ENCODE peak calls at places on chromosomes 3 and 15, in eight cellular contexts. G is astrocyte of the spinal cord, F is brain microvascular endothelial cell, U is transverse colon, N is fibroblast of lung, L is AG09309, T is epithelial cell of esophagus, Z is uterus. V is an unnamed sample.

GRCh38 chr15:81400640-81401236 is 26.7 kb upstream of the TMC3 start:
- DNase-seq in G (peak), F (peak), U (no peak), N (peak), L (peak), T (peak), Z (no peak), V (peak)

GRCh38 chr3:61353353-61353752 is 102.1 kb upstream of the FHIT start:
- DNase-seq in G (no peak), F (no peak), U (no peak), N (no peak), L (no peak), T (no peak), Z (no peak), V (no peak)

GRCh38 chr3:149403443-149403842 is 26.0 kb upstream of the TM4SF1 start:
- DNase-seq in G (no peak), F (no peak), U (no peak), N (no peak), L (no peak), T (no peak), Z (no peak), V (no peak)

GRCh38 chr3:160754371-160754854 is 1.6 kb upstream of the PPM1L start:
- DNase-seq in G (peak), F (peak), U (peak), N (peak), L (peak), T (peak), Z (peak), V (peak)

GRCh38 chr3:71601811-71602210 is 18.3 kb upstream of the FOXP1 start:
- DNase-seq in G (peak), F (peak), U (no peak), N (no peak), L (no peak), T (peak), Z (no peak), V (peak)

GRCh38 chr3:165336786-165337185 is 140.6 kb upstream of the SLITRK3 start:
- DNase-seq in G (peak), F (peak), U (no peak), N (no peak), L (no peak), T (no peak), Z (no peak), V (no peak)

GRCh38 chr3:17645074-17645698 is 97.2 kb downstream of the TBC1D5 start:
- DNase-seq in G (peak), F (peak), U (no peak), N (peak), L (no peak), T (peak), Z (no peak), V (peak)

GRCh38 chr3:111087924-111088469 is 16.4 kb downstream of the NECTIN3 start:
- DNase-seq in G (no peak), F (no peak), U (no peak), N (no peak), L (no peak), T (no peak), Z (no peak), V (no peak)

GRCh38 chr3:161600185-161600584 is 103.6 kb downstream of the OTOL1 start:
- DNase-seq in G (peak), F (no peak), U (no peak), N (no peak), L (no peak), T (peak), Z (no peak), V (no peak)

GRCh38 chr15:72193781-72194396 is 3.7 kb downstream of the GRAMD2A start:
- DNase-seq in G (no peak), F (no peak), U (no peak), N (no peak), L (no peak), T (no peak), Z (no peak), V (peak)

GRCh38 chr3:155519081-155519480 is 225.6 kb upstream of the STRIT1 start:
- DNase-seq in G (no peak), F (no peak), U (no peak), N (no peak), L (no peak), T (no peak), Z (no peak), V (no peak)

GRCh38 chr3:14324224-14324944 is 78.0 kb upstream of the SLC6A6 start:
- DNase-seq in G (no peak), F (peak), U (no peak), N (no peak), L (no peak), T (peak), Z (no peak), V (no peak)

GRCh38 chr15:29674661-29675533 is 147.4 kb downstream of the TJP1 start:
- DNase-seq in G (peak), F (no peak), U (peak), N (peak), L (no peak), T (peak), Z (peak), V (no peak)

GRCh38 chr3:197298858-197299854 is 744 bp upstream of the DLG1 start:
- DNase-seq in G (peak), F (no peak), U (peak), N (no peak), L (no peak), T (peak), Z (peak), V (peak)

GRCh38 chr3:118537454-118537853 is 497.2 kb downstream of the IGSF11 start:
- DNase-seq in G (no peak), F (no peak), U (no peak), N (no peak), L (no peak), T (no peak), Z (no peak), V (no peak)

GRCh38 chr3:140338916-140339315 is 338.9 kb upstream of the TRIM42 start:
- DNase-seq in G (no peak), F (no peak), U (no peak), N (no peak), L (no peak), T (no peak), Z (no peak), V (no peak)

GRCh38 chr3:140334530-140334929 is 343.3 kb upstream of the TRIM42 start:
- DNase-seq in G (no peak), F (no peak), U (no peak), N (no peak), L (no peak), T (no peak), Z (no peak), V (no peak)

DNA sequence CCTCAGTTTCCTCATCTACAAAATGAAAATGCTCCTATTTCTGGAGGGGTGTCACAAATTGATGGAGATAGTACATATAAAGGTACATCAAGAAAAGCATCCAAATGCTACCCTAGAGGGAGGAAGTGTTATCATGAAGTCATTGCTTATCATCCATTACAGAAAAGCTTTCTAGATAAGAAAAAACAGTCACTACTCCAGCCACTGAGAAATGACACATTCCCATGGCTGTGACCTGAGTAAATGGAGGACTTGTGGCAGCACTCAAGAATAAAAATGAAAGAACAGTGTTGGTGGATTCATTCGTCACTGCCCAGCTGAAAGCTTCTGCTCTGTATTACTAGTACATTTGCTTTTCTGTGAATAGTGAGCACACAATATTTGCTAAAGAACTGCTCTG is 343.8 kb upstream of the TRIM42 start:
- DNase-seq in G (no peak), F (no peak), U (no peak), N (no peak), L (no peak), T (no peak), Z (no peak), V (no peak)
- TF ChIP-seq CTCF in G (no peak), F (no peak), U (no peak), N (no peak), L (no peak), T (no peak), Z (no peak), V (no peak)

GRCh38 chr3:9916346-9916733 is 558 bp upstream of the IL17RC start:
- DNase-seq in G (peak), F (peak), U (no peak), N (peak), L (no peak), T (peak), Z (no peak), V (peak)
- H3K4me3 ChIP-seq in G (peak), F (peak), U (peak), N (peak), L (peak), T (no peak), Z (peak), V (peak)

DNA sequence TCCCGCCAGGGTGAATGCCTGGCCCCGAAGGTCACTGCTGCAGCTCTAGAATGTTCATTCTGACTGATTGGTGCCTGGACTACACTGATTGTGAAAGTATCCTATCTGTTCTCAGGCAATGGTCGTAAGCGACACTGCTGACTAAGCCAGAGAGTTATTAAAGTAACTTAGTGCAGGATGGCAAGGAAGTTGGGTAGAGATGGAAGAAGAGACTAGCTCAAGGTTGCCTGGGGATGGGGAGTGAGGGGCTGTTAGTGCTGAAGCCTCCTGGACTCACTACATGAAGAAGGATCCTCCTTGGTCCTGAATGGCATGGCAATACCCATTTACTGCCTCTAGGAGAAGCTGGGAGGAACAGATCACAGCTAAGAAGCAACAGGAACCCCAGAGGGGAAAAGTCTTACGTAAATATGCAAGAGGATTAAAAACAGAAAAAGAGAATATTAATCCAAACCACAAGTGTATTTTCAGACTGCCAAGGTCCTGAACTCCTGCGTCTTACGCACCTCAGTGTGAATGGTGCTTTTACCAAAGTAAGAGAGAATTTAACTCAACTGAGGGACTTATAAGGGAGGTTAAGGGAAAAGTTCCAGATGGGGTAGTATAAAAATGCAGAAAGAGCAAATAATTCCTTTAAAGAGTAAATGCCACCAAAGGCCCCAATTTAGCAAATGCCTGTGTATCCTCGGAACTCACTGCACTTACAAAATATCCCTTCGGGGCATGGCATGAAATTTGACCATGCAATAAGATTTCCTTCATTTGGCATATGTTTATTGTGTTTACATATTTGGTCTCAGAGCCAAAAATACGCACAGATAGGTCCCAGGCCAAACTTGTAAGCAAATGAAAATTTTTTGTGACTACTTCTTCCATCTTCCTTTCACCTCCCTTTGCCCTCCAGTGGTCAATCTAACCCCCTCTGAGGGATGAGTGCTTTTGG is 64.0 kb upstream of the DGKG start:
- DNase-seq in G (peak), F (peak), U (no peak), N (peak), L (peak), T (peak), Z (no peak), V (peak)
- TF ChIP-seq CTCF in G (peak), F (peak), U (peak), N (peak), L (peak), T (peak), Z (no peak), V (peak)

DNA sequence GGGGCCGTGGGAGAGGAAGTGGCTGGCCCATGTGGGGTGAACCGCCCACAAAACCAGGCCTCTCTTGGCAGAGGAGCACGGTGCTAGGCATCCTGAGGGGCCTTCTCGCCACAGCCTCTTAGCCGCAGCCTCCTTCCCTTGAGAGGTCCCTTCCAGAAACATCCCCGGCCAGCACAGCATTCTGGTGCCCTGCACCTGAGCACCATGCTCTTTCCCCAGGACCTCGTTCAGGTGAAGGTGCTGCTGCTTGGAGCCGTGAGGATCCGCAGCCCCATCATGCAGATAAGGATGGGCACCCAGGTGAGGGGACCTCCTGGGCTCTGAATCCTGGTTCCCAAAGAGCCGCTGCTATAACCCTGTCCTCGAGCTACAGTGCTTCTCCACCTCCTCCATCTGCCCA is 11.1 kb upstream of the TXNRD3 start:
- DNase-seq in G (no peak), F (no peak), U (no peak), N (no peak), L (no peak), T (no peak), Z (no peak), V (no peak)
- H3K4me3 ChIP-seq in G (no peak), F (no peak), U (no peak), N (no peak), L (no peak), T (no peak), Z (no peak), V (no peak)

GRCh38 chr3:131526801-131527347 is 24.1 kb upstream of the MRPL3 start:
- DNase-seq in G (peak), F (peak), U (no peak), N (peak), L (no peak), T (peak), Z (no peak), V (peak)
- TF ChIP-seq CTCF in G (peak), F (peak), U (peak), N (peak), L (peak), T (peak), Z (no peak), V (peak)

DNA sequence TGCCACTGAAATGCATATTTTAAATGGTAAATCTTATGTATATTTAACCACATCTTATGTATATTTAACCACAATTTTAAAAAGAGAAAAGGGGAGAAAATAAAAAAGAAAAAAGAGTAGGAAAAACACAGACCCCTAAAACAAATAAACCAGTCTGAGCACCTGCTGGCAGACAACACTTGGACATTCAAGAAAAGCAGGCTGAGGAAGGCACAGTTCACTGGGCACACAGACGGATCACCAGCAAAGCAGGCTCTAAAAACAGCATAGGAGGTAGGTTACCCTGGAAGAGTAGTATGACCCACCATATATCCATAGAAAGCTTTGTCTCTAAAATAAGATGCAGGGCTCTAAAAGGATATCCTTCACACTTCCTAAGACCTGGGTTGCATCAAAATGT is 27.0 kb downstream of the AAGAB start:
- DNase-seq in G (no peak), F (no peak), U (no peak), N (no peak), L (no peak), T (no peak), Z (no peak), V (no peak)
- H3K4me3 ChIP-seq in G (no peak), F (no peak), U (no peak), N (no peak), L (no peak), T (no peak), Z (no peak), V (no peak)

GRCh38 chr15:88612186-88612796 is 8.8 kb upstream of the AEN start:
- DNase-seq in G (no peak), F (no peak), U (no peak), N (no peak), L (no peak), T (no peak), Z (no peak), V (no peak)

GRCh38 chr15:88609344-88609743 is 11.8 kb upstream of the AEN start:
- DNase-seq in G (no peak), F (no peak), U (no peak), N (no peak), L (no peak), T (no peak), Z (no peak), V (no peak)

GRCh38 chr15:88608607-88609181 is 12.4 kb upstream of the AEN start:
- DNase-seq in G (no peak), F (no peak), U (no peak), N (no peak), L (no peak), T (no peak), Z (no peak), V (no peak)

GRCh38 chr15:88613074-88613944 is 7.8 kb upstream of the AEN start:
- DNase-seq in G (no peak), F (no peak), U (no peak), N (no peak), L (no peak), T (no peak), Z (no peak), V (peak)

GRCh38 chr15:88610756-88611231 is 10.3 kb upstream of the AEN start:
- DNase-seq in G (no peak), F (no peak), U (no peak), N (no peak), L (no peak), T (no peak), Z (no peak), V (no peak)
- TF ChIP-seq CTCF in G (peak), F (peak), U (no peak), N (no peak), L (peak), T (no peak), Z (no peak), V (peak)

V was measured in choroid plexus epithelial cell.